ENCODE peak calls at places on chromosomes 4 and X, in seven cellular contexts. V, C, U, G, N, B and W are unnamed samples.

GRCh38 chr4:139921551-139922184 is 232.3 kb downstream of the MAML3 start:
- DNase-seq in V (no peak), C (no peak), U (peak; percentile 29), G (peak; percentile 83), N (no peak), B (no peak), W (no peak)

GRCh38 chr4:132860976-132861375 is 288.1 kb upstream of the PCDH10 start:
- DNase-seq in V (no peak), C (no peak), U (no peak), G (no peak), N (no peak), B (no peak), W (no peak)

GRCh38 chr4:150355858-150356455 is 226.0 kb upstream of the MAB21L2 start:
- DNase-seq in V (no peak), C (no peak), U (no peak), G (no peak), N (no peak), B (no peak), W (no peak)

GRCh38 chrX:39688576-39689373 is 409.0 kb downstream of the BCOR start:
- DNase-seq in V (peak; percentile 18), C (peak; percentile 51), U (peak; percentile 59), G (peak; percentile 75), N (peak; percentile 79), B (peak; percentile 23), W (peak; percentile 75)

GRCh38 chr4:54231419-54232150 is 2.5 kb downstream of the PDGFRA start:
- DNase-seq in V (no peak), C (peak; percentile 68), U (peak; percentile 35), G (no peak), N (peak; percentile 60), B (peak; percentile 67), W (peak; percentile 74)

GRCh38 chr4:139872274-139872673 is 206.7 kb downstream of the MGST2 start:
- DNase-seq in V (no peak), C (peak; percentile 98), U (no peak), G (no peak), N (no peak), B (peak; percentile 94), W (no peak)

GRCh38 chrX:13099121-13099520 is 54.7 kb upstream of the FAM9C start:
- DNase-seq in V (no peak), C (no peak), U (no peak), G (no peak), N (no peak), B (no peak), W (no peak)

GRCh38 chr4:100938698-100939097 is 408.6 kb downstream of the PPP3CA start:
- DNase-seq in V (no peak), C (no peak), U (no peak), G (no peak), N (no peak), B (no peak), W (no peak)

GRCh38 chr4:155881555-155881954 is 15.5 kb upstream of the ASIC5 start:
- DNase-seq in V (peak; percentile 16), C (no peak), U (no peak), G (no peak), N (no peak), B (no peak), W (no peak)

GRCh38 chr4:38330321-38330720 is 333.7 kb upstream of the KLF3 start:
- DNase-seq in V (no peak), C (no peak), U (no peak), G (no peak), N (no peak), B (no peak), W (no peak)

GRCh38 chrX:150362599-150363481 is at the start of gene MAMLD1:
- DNase-seq in V (no peak), C (peak; percentile 85), U (no peak), G (peak; percentile 70), N (peak; percentile 18), B (peak; percentile 83), W (peak; percentile 53)
- TF ChIP-seq CTCF in V (no peak), C (no peak), U (no peak), G (no peak), N (no peak), B (no peak), W (no peak)

DNA sequence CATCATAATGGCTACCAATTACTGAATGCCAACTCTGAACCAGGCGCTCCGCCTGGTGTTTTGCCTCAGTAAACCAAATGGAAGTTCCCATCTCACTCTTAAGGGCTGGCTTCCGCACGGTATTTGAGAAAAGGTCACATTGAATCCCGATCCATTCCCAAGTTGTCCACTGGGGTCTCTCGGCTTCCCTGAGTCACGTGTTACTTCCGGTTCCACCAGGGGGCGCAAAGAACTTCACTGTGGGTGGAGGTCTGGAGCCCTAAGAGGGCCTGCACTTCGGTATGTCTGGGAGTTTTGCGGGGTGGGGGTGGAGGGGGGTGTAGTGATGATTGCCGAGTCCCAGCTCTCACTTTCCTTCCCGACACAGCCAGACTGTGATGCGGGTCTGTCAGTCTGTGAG is 13.4 kb upstream of the NHS start:
- DNase-seq in V (no peak), C (no peak), U (no peak), G (no peak), N (peak; percentile 86), B (no peak), W (peak; percentile 53)
- TF ChIP-seq CTCF in V (no peak), C (no peak), U (peak; percentile 54), G (no peak), N (peak; percentile 69), B (peak; percentile 33), W (peak; percentile 38)

DNA sequence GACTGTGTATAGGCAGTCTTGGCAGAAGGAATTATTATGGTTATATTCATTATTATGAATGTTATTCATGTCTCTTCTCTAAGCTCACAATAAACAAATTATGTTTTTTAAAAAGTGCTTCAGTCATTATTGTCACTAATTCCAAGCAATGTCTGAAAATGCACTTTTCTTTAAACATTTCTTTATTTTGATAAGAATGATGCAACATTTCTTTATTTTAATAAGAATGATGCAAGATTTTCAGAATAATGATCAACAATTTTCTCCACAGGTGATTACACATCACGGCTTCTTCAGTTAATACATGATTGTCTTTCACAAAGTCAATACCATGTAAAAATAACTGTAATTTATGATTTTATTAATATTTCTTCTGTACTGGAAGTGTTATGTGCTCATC is 22.7 kb downstream of the MAGEA4 start:
- DNase-seq in V (no peak), C (no peak), U (no peak), G (no peak), N (no peak), B (no peak), W (no peak)
- TF ChIP-seq CTCF in V (no peak), C (no peak), U (no peak), G (no peak), N (no peak), B (no peak), W (no peak)

GRCh38 chr4:180028682-180029081 is 2214.5 kb upstream of the TENM3 start:
- DNase-seq in V (no peak), C (peak; percentile 41), U (peak; percentile 16), G (no peak), N (peak; percentile 88), B (peak; percentile 26), W (peak; percentile 67)
- TF ChIP-seq CTCF in V (peak; percentile 27), C (no peak), U (peak; percentile 62), G (no peak), N (peak; percentile 65), B (peak; percentile 38), W (peak; percentile 49)

GRCh38 chr4:84455697-84456096 is 43.4 kb downstream of the NKX6-1 start:
- DNase-seq in V (no peak), C (peak; percentile 19), U (no peak), G (no peak), N (peak; percentile 28), B (peak; percentile 8), W (no peak)

GRCh38 chr4:84456157-84456556 is 42.9 kb downstream of the NKX6-1 start:
- DNase-seq in V (no peak), C (no peak), U (no peak), G (no peak), N (no peak), B (no peak), W (no peak)

GRCh38 chr4:84451546-84451945 is 47.5 kb downstream of the NKX6-1 start:
- DNase-seq in V (no peak), C (no peak), U (no peak), G (no peak), N (peak; percentile 48), B (peak; percentile 12), W (no peak)
- TF ChIP-seq CTCF in V (peak; percentile 10), C (peak; percentile 39), U (peak; percentile 57), G (no peak), N (peak; percentile 86), B (peak; percentile 62), W (peak; percentile 51)

DNA sequence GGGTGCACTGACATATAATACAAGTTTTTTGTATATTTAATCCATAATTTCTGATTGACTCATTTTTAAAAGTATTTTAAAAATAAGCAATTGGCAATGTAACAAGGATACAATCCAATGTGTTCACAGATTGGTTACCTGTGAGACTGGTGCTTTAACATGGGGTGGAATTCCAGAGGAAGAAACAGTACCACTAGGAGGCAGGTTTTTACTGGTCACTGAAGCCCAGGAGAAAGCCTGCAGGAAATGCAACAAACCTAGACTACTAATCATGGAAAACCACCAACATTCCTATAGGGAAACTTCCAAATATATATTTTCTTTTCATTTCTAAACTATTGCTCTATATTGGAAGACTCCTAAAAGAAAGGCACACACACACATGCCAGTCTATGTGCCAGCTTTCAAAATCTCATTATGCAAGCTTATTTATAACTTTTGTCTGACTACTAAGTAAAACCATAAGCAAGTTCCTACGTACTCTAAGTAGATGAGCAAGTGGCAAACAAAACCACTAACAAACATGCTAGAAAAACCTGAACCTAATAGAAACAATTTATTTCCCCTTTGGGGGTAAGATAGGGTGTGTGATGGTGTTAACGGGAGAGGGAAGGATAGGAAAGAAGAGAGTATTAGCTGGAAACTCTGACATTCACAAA is 19.2 kb downstream of the G3BP2 start:
- DNase-seq in V (no peak), C (peak; percentile 44), U (no peak), G (no peak), N (peak; percentile 74), B (peak; percentile 28), W (no peak)
- TF ChIP-seq CTCF in V (peak; percentile 11), C (peak; percentile 54), U (peak; percentile 59), G (peak; percentile 23), N (peak; percentile 66), B (peak; percentile 51), W (peak; percentile 25)

DNA sequence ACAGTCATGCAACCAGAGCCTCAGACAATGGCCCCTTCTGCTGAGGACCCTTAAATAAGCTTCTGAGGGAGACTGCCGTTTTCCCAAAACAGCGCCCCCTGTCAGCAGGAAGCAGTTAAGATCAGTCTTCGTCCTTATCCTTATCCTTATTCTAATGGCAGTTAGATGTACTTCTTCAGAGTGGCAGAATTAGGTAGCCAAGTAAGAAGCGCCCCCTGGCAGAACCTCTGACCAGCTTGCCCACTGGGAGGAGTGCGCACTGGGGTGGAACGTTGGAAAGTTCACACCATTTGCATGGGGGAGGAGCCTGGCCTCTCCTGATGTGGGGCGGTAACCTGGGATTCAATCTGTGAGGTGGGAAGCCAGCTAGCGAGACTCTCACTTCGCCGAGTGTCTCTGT is 133.6 kb upstream of the QRFPR start:
- DNase-seq in V (no peak), C (no peak), U (no peak), G (no peak), N (peak; percentile 75), B (no peak), W (no peak)
- TF ChIP-seq CTCF in V (no peak), C (no peak), U (peak; percentile 7), G (no peak), N (peak; percentile 90), B (peak; percentile 2), W (no peak)